ENCODE peak calls at places on chromosome X, in six cellular contexts. N, D, F, E, I and Q are unnamed samples. For H3K4me1, the result is how much of the 10 kb centered on the place peaks cover.

GRCh38 chrX:38806875-38807601 is 5.8 kb downstream of the MID1IP1 start:
- DNase-seq in N (no peak), D (no peak), F (no peak), E (no peak), I (no peak), Q (peak)

GRCh38 chrX:23118163-23118562 is 118.4 kb downstream of the DDX53 start:
- DNase-seq in N (no peak), D (no peak), F (no peak), E (no peak), I (no peak), Q (no peak)

GRCh38 chrX:3711331-3711917 is 2.0 kb downstream of the PRKX start:
- DNase-seq in N (no peak), D (no peak), F (no peak), E (no peak), I (no peak), Q (no peak)

GRCh38 chrX:46381630-46382029 is 163.6 kb downstream of the ZNF674 start:
- DNase-seq in N (no peak), D (peak), F (no peak), E (peak), I (peak), Q (no peak)

GRCh38 chrX:150542846-150543229 is 25.6 kb upstream of the MTM1 start:
- DNase-seq in N (no peak), D (no peak), F (no peak), E (no peak), I (no peak), Q (no peak)

GRCh38 chrX:13797512-13797911 is 19.4 kb downstream of the GPM6B start:
- DNase-seq in N (no peak), D (no peak), F (no peak), E (no peak), I (no peak), Q (no peak)

GRCh38 chrX:55007633-55008032 is 7.5 kb downstream of the APEX2 start:
- DNase-seq in N (peak), D (peak), F (peak), E (no peak), I (no peak), Q (peak)

GRCh38 chrX:76918033-76918432 is 490.5 kb downstream of the MAGEE1 start:
- DNase-seq in N (no peak), D (no peak), F (no peak), E (no peak), I (no peak), Q (no peak)

GRCh38 chrX:69065451-69065850 is 99.8 kb downstream of the PJA1 start:
- DNase-seq in N (no peak), D (peak), F (peak), E (no peak), I (no peak), Q (no peak)

GRCh38 chrX:26822448-26822847 is 606.5 kb downstream of the MAGEB5 start:
- DNase-seq in N (no peak), D (no peak), F (no peak), E (peak), I (no peak), Q (no peak)

GRCh38 chrX:38375888-38376287 is 23.5 kb downstream of the OTC start:
- DNase-seq in N (no peak), D (no peak), F (no peak), E (peak), I (no peak), Q (no peak)

GRCh38 chrX:110125435-110125834 is 122.5 kb downstream of the TMEM164 start:
- DNase-seq in N (no peak), D (no peak), F (no peak), E (no peak), I (no peak), Q (peak)

GRCh38 chrX:153435845-153436244 is 10.0 kb downstream of the TREX2 start:
- DNase-seq in N (no peak), D (no peak), F (no peak), E (no peak), I (no peak), Q (no peak)

GRCh38 chrX:11944486-11944885 is 186.4 kb downstream of the MSL3 start:
- DNase-seq in N (no peak), D (no peak), F (no peak), E (no peak), I (no peak), Q (no peak)

GRCh38 chrX:9678215-9678980 is 87.2 kb downstream of the GPR143 start:
- DNase-seq in N (no peak), D (no peak), F (no peak), E (no peak), I (no peak), Q (no peak)

GRCh38 chrX:50697691-50698090 is 116.3 kb downstream of the SHROOM4 start:
- DNase-seq in N (no peak), D (no peak), F (no peak), E (no peak), I (no peak), Q (no peak)

GRCh38 chrX:110646386-110646785 is 149.2 kb downstream of the CHRDL1 start:
- DNase-seq in N (no peak), D (no peak), F (no peak), E (no peak), I (no peak), Q (no peak)

GRCh38 chrX:47091149-47091775 is 13.0 kb downstream of the RGN start:
- DNase-seq in N (no peak), D (no peak), F (no peak), E (no peak), I (peak), Q (no peak)

GRCh38 chrX:38800981-38801845 is at the start of gene MID1IP1:
- DNase-seq in N (no peak), D (peak), F (peak), E (peak), I (peak), Q (peak)

GRCh38 chrX:115972717-115973116 is 197.8 kb upstream of the AGTR2 start:
- DNase-seq in N (no peak), D (no peak), F (no peak), E (no peak), I (peak), Q (no peak)

GRCh38 chrX:69493193-69493592 is 10.9 kb upstream of the NALF2 start:
- DNase-seq in N (peak), D (peak), F (no peak), E (peak), I (peak), Q (peak)

GRCh38 chrX:131288738-131289511 is at the start of gene IGSF1:
- DNase-seq in N (no peak), D (peak), F (peak), E (no peak), I (peak), Q (peak)

GRCh38 chrX:85573801-85574200 is 194.3 kb upstream of the POF1B start:
- DNase-seq in N (no peak), D (no peak), F (no peak), E (no peak), I (no peak), Q (no peak)

GRCh38 chrX:31423575-31424284 is 351.9 kb upstream of the FTHL17 start:
- DNase-seq in N (no peak), D (peak), F (no peak), E (no peak), I (no peak), Q (peak)

GRCh38 chrX:135411893-135412292 is 9.9 kb upstream of the SMIM10L2A start:
- DNase-seq in N (peak), D (no peak), F (no peak), E (no peak), I (no peak), Q (peak)

GRCh38 chrX:17403231-17403691 is 28.3 kb downstream of the NHS start:
- DNase-seq in N (no peak), D (no peak), F (no peak), E (no peak), I (peak), Q (peak)

GRCh38 chrX:71105638-71106037 is 902 bp downstream of the CXorf65 start:
- DNase-seq in N (no peak), D (no peak), F (no peak), E (no peak), I (no peak), Q (no peak)
- H3K4me1 ChIP-seq in N (under half), D (under half), F (under half), E (under half), I (under half), Q (under half)

DNA sequence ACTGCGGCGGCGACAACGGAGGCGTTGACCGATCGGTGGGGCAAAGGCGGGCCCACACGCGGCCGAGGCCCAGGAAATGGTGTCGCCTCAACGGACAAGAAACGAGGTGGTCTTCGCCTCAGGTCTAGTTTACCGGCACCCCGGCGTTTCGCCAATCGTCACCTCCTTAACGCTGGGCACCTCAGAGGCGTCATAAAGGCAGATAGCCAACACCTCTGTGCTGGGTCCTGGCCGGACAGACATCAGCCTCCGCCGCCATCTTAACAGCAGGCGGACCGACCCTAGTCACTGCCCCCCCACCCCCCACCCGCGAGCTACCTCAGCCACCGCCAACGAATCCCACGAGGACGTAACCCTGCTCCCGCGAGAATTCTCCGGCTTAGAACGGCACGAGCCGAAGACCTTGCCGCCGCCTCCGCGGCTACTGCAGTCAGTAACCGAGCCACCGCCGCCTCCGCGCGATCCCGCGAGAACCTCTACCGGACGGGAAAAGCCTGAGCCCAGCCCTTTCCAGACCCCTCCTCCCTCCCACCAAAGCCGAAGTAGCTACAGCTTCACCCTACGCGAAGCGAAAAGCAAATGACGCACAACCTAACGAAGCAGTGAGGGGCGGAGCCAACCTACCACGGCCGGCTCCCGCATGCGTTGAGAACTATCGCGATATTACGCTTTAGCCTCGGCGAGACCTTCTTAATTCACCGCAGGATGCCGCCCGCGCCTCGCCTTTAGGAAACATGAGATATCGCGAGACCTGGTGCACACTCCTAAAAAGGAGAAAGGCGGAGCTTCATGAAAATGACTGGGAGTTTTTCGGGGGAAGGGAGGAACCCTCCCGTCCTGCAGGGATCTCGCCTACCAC is 2.7 kb downstream of the HUWE1 start:
- DNase-seq in N (peak), D (peak), F (peak), E (peak), I (peak), Q (peak)
- TF ChIP-seq CTCF in N (no peak), D (no peak), F (no peak), E (no peak), I (no peak), Q (no peak)

DNA sequence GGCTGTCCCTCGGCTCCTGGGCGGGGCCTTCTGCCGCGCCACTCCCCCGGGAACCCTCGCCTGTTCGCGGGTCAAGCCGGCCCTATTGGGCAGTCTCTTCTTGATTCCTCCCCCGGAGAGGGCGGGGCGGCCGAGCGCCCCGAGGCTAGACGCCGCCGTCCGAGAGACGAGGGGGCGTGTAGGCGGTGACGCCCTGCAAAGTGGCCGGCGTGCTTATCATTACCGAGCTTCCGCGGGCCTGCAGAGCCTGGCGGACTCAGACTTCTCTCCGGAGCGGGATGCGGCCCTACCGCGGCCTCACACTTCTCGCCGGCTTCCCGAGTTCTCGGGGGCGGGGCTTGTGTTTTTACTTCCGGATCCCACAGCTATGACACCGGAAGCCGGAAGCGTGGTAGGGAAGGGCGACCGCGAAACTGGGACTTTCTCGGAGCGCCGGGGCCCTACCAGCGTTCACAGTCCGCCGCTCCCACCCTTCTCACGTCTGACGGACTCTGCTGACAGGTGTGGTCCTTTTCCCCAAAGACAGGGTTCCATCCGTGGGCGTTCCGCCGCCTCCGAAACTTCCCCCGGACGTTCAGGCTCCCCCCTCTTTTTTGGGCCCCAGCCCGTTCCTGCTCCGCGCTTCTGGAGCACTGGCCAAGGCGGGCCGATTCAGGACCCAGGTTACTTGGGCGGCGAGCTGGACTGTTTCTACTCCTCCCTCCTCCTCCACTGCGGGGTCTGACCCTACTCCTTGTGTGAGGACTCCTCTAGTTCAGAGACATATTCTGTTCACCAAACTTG is at the start of gene IKBKG:
- DNase-seq in N (peak), D (peak), F (peak), E (peak), I (peak), Q (peak)
- TF ChIP-seq POLR2A in N (no peak), D (no peak), F (no peak), E (peak), I (no peak), Q (peak)

GRCh38 chrX:40101430-40101802 is 3.7 kb upstream of the BCOR start:
- DNase-seq in N (no peak), D (no peak), F (no peak), E (no peak), I (no peak), Q (no peak)

GRCh38 chrX:40103565-40104323 is 6.0 kb upstream of the BCOR start:
- DNase-seq in N (no peak), D (no peak), F (no peak), E (no peak), I (no peak), Q (no peak)

GRCh38 chrX:40100537-40101429 is 3.0 kb upstream of the BCOR start:
- DNase-seq in N (no peak), D (no peak), F (no peak), E (no peak), I (no peak), Q (no peak)

GRCh38 chrX:40104649-40105015 is 6.9 kb upstream of the BCOR start:
- DNase-seq in N (no peak), D (peak), F (peak), E (no peak), I (peak), Q (peak)

GRCh38 chrX:40102393-40103381 is 4.9 kb upstream of the BCOR start:
- DNase-seq in N (no peak), D (no peak), F (no peak), E (no peak), I (peak), Q (no peak)
- H3K4me1 ChIP-seq in N (under half), D (under half), F (under half), E (half or more), I (under half), Q (under half)

GRCh38 chrX:43836435-43837184 is 45.6 kb downstream of the MAOB start:
- DNase-seq in N (no peak), D (no peak), F (no peak), E (peak), I (no peak), Q (no peak)
- TF ChIP-seq CTCF in N (peak), D (peak), F (peak), E (peak), I (peak), Q (peak)

GRCh38 chrX:118974088-118974907 is at the start of gene LONRF3:
- DNase-seq in N (no peak), D (peak), F (peak), E (no peak), I (peak), Q (peak)

GRCh38 chrX:118977424-118977823 is 3.0 kb downstream of the LONRF3 start:
- DNase-seq in N (no peak), D (no peak), F (no peak), E (no peak), I (no peak), Q (no peak)

GRCh38 chrX:118976599-118977340 is 2.4 kb downstream of the LONRF3 start:
- DNase-seq in N (no peak), D (peak), F (peak), E (no peak), I (peak), Q (peak)

GRCh38 chrX:118974908-118975671 is 672 bp downstream of the LONRF3 start:
- DNase-seq in N (no peak), D (peak), F (peak), E (no peak), I (peak), Q (peak)

DNA sequence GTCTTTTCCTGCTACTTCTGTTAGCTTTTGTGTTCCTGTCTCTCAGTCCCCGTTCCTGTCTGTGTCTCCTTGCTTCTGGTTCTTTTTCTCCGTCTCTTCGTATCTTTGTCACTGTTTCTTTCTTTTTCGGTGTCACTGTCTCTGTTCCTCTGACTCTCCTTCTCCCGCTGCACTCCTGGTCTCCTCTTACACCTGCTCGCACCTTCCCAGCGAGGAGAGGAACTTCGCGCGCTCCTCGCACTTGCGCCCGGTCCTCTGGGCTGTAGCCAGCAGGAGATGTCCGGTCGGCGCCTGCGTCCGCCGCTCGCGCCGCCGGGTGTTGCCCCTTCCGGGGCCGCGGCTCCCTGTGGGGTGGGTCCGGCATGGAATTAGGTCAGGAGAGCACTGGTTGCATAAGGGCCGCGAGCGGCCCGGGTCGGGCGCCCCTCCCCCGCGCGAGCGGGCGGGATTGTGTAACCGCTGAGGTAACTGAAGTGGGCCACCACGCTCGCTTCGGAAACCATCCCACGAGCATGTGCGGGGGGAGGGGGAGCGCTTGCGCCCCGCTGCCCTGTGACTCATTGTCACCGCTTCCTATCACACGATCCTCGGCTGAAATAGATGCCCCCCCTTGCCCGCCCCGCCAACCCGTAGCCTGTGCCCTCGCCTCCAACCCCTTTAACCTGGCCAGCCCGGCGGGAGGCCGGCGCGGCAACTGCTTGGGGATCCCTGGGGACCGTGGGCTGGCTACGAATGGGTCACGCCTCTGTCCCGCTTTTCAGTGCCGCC is 1.6 kb downstream of the LONRF3 start:
- DNase-seq in N (no peak), D (peak), F (peak), E (no peak), I (peak), Q (peak)
- TF ChIP-seq POLR2A in N (no peak), D (no peak), F (no peak), E (no peak), I (no peak), Q (peak)

GRCh38 chrX:2694868-2695267 is 3.8 kb downstream of the CD99 start:
- DNase-seq in N (no peak), D (no peak), F (no peak), E (no peak), I (no peak), Q (no peak)

GRCh38 chrX:2692221-2693122 is 1.4 kb downstream of the CD99 start:
- DNase-seq in N (no peak), D (no peak), F (no peak), E (no peak), I (no peak), Q (peak)

GRCh38 chrX:2691543-2692220 is 587 bp downstream of the CD99 start:
- DNase-seq in N (no peak), D (peak), F (peak), E (no peak), I (peak), Q (peak)

GRCh38 chrX:2693526-2694002 is 2.5 kb downstream of the CD99 start:
- DNase-seq in N (no peak), D (no peak), F (no peak), E (no peak), I (no peak), Q (no peak)

GRCh38 chrX:2693123-2693438 is 2.0 kb downstream of the CD99 start:
- DNase-seq in N (no peak), D (no peak), F (no peak), E (no peak), I (no peak), Q (no peak)
- H3K4me1 ChIP-seq in N (half or more), D (under half), F (under half), E (under half), I (under half), Q (half or more)

DNA sequence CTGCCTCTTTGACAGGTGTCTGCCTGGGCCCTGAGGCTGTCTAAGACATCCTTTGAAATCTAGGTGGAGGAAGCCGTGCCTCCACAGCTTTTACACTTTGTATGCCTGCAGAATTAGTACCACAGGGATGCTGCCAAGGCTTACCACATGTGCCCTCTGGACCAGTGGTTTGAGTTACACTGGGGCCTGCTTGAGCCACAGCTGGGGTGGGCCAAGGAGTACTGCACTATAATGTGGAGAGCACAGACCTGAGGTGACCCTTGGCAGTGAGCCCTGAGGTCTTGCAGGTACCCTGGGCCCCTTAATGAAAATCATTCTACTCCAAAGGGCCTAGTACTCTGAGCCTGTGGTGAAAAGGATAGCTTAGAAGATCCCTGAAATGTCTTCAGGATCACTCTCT is 27.2 kb upstream of the IRS4 start:
- DNase-seq in N (no peak), D (no peak), F (no peak), E (no peak), I (no peak), Q (no peak)
- TF ChIP-seq CTCF in N (no peak), D (no peak), F (no peak), E (no peak), I (no peak), Q (no peak)

GRCh38 chrX:57447856-57448255 is 144.0 kb upstream of the ZXDB start:
- DNase-seq in N (no peak), D (no peak), F (no peak), E (no peak), I (no peak), Q (no peak)
- TF ChIP-seq POLR2A in N (no peak), D (no peak), F (no peak), E (no peak), I (no peak), Q (no peak)

GRCh38 chrX:21741869-21742701 is 15.8 kb downstream of the SMPX start:
- DNase-seq in N (no peak), D (no peak), F (no peak), E (no peak), I (peak), Q (no peak)

GRCh38 chrX:21740329-21741274 is 17.3 kb downstream of the SMPX start:
- DNase-seq in N (no peak), D (peak), F (no peak), E (no peak), I (peak), Q (peak)

GRCh38 chrX:21738950-21739287 is 19.0 kb downstream of the SMPX start:
- DNase-seq in N (no peak), D (no peak), F (no peak), E (no peak), I (no peak), Q (no peak)

GRCh38 chrX:21744060-21744459 is 13.9 kb downstream of the SMPX start:
- DNase-seq in N (no peak), D (no peak), F (no peak), E (no peak), I (no peak), Q (no peak)

GRCh38 chrX:21741378-21741777 is 16.5 kb downstream of the SMPX start:
- DNase-seq in N (no peak), D (no peak), F (no peak), E (no peak), I (no peak), Q (no peak)
- H3K4me1 ChIP-seq in N (under half), D (under half), F (under half), E (under half), I (under half), Q (under half)